ENCODE peak calls at places on chromosomes 11 and 22, in nine cellular contexts. One of them, this sample, is unnamed.

GRCh38 chr11:10674991-10675440 is 18.5 kb downstream of the IRAG1 start:
- DNase-seq in endodermal cell: peak; percentile 59
- DNase-seq in Peyer's patch: no peak
- DNase-seq in psoas muscle: peak; percentile 70
- DNase-seq in upper lobe of left lung: peak; percentile 39
- DNase-seq in IMR-90: no peak
- DNase-seq in brain microvascular endothelial cell: no peak
- DNase-seq in neural progenitor cell: no peak
- DNase-seq in thoracic aorta: peak; percentile 64
- DNase-seq in this sample: no peak

GRCh38 chr11:6402061-6402470 is 11.8 kb downstream of the SMPD1 start:
- DNase-seq in endodermal cell: no peak
- DNase-seq in Peyer's patch: peak; percentile 51
- DNase-seq in psoas muscle: no peak
- DNase-seq in upper lobe of left lung: no peak
- DNase-seq in IMR-90: no peak
- DNase-seq in brain microvascular endothelial cell: no peak
- DNase-seq in neural progenitor cell: no peak
- DNase-seq in thoracic aorta: no peak
- DNase-seq in this sample: no peak

GRCh38 chr22:32044913-32045312 is 1.9 kb downstream of the SLC5A1 start:
- DNase-seq in endodermal cell: no peak
- DNase-seq in Peyer's patch: peak; percentile 78
- DNase-seq in psoas muscle: no peak
- DNase-seq in upper lobe of left lung: no peak
- DNase-seq in IMR-90: no peak
- DNase-seq in brain microvascular endothelial cell: no peak
- DNase-seq in neural progenitor cell: no peak
- DNase-seq in thoracic aorta: no peak
- DNase-seq in this sample: no peak

GRCh38 chr22:36744791-36745190 is 31.1 kb downstream of the IFT27 start:
- DNase-seq in endodermal cell: no peak
- DNase-seq in Peyer's patch: peak; percentile 25
- DNase-seq in psoas muscle: no peak
- DNase-seq in upper lobe of left lung: peak; percentile 6
- DNase-seq in IMR-90: no peak
- DNase-seq in brain microvascular endothelial cell: no peak
- DNase-seq in neural progenitor cell: no peak
- DNase-seq in thoracic aorta: no peak
- DNase-seq in this sample: no peak

GRCh38 chr11:18493310-18493709 is 33.4 kb downstream of the TSG101 start:
- DNase-seq in endodermal cell: no peak
- DNase-seq in Peyer's patch: no peak
- DNase-seq in psoas muscle: no peak
- DNase-seq in upper lobe of left lung: no peak
- DNase-seq in IMR-90: no peak
- DNase-seq in brain microvascular endothelial cell: no peak
- DNase-seq in neural progenitor cell: no peak
- DNase-seq in thoracic aorta: no peak
- DNase-seq in this sample: peak; percentile 43

GRCh38 chr11:11076879-11077278 is 219.0 kb upstream of the ZBED5 start:
- DNase-seq in endodermal cell: no peak
- DNase-seq in Peyer's patch: no peak
- DNase-seq in psoas muscle: no peak
- DNase-seq in upper lobe of left lung: no peak
- DNase-seq in IMR-90: no peak
- DNase-seq in brain microvascular endothelial cell: no peak
- DNase-seq in neural progenitor cell: no peak
- DNase-seq in thoracic aorta: no peak
- DNase-seq in this sample: no peak

GRCh38 chr22:17334054-17334453 is 35.2 kb upstream of the CECR2 start:
- DNase-seq in endodermal cell: no peak
- DNase-seq in Peyer's patch: no peak
- DNase-seq in psoas muscle: no peak
- DNase-seq in upper lobe of left lung: no peak
- DNase-seq in IMR-90: no peak
- DNase-seq in brain microvascular endothelial cell: no peak
- DNase-seq in neural progenitor cell: no peak
- DNase-seq in thoracic aorta: no peak
- DNase-seq in this sample: peak; percentile 4

GRCh38 chr22:41576877-41577276 is 12.8 kb downstream of the PMM1 start:
- DNase-seq in endodermal cell: peak; percentile 94
- DNase-seq in Peyer's patch: peak; percentile 62
- DNase-seq in psoas muscle: peak; percentile 46
- DNase-seq in upper lobe of left lung: peak; percentile 32
- DNase-seq in IMR-90: peak; percentile 52
- DNase-seq in brain microvascular endothelial cell: peak; percentile 41
- DNase-seq in neural progenitor cell: peak; percentile 86
- DNase-seq in thoracic aorta: no peak
- DNase-seq in this sample: peak; percentile 66

GRCh38 chr11:69752890-69753289 is 22.3 kb downstream of the FGF4 start:
- DNase-seq in endodermal cell: peak; percentile 66
- DNase-seq in Peyer's patch: no peak
- DNase-seq in psoas muscle: no peak
- DNase-seq in upper lobe of left lung: no peak
- DNase-seq in IMR-90: no peak
- DNase-seq in brain microvascular endothelial cell: no peak
- DNase-seq in neural progenitor cell: no peak
- DNase-seq in thoracic aorta: no peak
- DNase-seq in this sample: no peak

GRCh38 chr11:12698049-12698448 is 23.8 kb downstream of the TEAD1 start:
- DNase-seq in endodermal cell: peak; percentile 67
- DNase-seq in Peyer's patch: no peak
- DNase-seq in psoas muscle: no peak
- DNase-seq in upper lobe of left lung: no peak
- DNase-seq in IMR-90: no peak
- DNase-seq in brain microvascular endothelial cell: no peak
- DNase-seq in neural progenitor cell: no peak
- DNase-seq in thoracic aorta: no peak
- DNase-seq in this sample: no peak

GRCh38 chr11:75801362-75802021 is 13.5 kb upstream of the UVRAG start:
- DNase-seq in endodermal cell: peak; percentile 21
- DNase-seq in Peyer's patch: no peak
- DNase-seq in psoas muscle: no peak
- DNase-seq in upper lobe of left lung: peak; percentile 74
- DNase-seq in IMR-90: no peak
- DNase-seq in brain microvascular endothelial cell: no peak
- DNase-seq in neural progenitor cell: no peak
- DNase-seq in thoracic aorta: no peak
- DNase-seq in this sample: no peak

GRCh38 chr11:19738124-19738523 is 25.5 kb downstream of the NAV2 start:
- DNase-seq in endodermal cell: no peak
- DNase-seq in Peyer's patch: no peak
- DNase-seq in psoas muscle: no peak
- DNase-seq in upper lobe of left lung: no peak
- DNase-seq in IMR-90: no peak
- DNase-seq in brain microvascular endothelial cell: no peak
- DNase-seq in neural progenitor cell: no peak
- DNase-seq in thoracic aorta: no peak
- DNase-seq in this sample: no peak

GRCh38 chr11:19737575-19737974 is 24.9 kb downstream of the NAV2 start:
- DNase-seq in endodermal cell: no peak
- DNase-seq in Peyer's patch: no peak
- DNase-seq in psoas muscle: no peak
- DNase-seq in upper lobe of left lung: no peak
- DNase-seq in IMR-90: no peak
- DNase-seq in brain microvascular endothelial cell: no peak
- DNase-seq in neural progenitor cell: no peak
- DNase-seq in thoracic aorta: no peak
- DNase-seq in this sample: no peak

GRCh38 chr11:19742595-19743292 is 30.1 kb downstream of the NAV2 start:
- DNase-seq in endodermal cell: peak; percentile 95
- DNase-seq in Peyer's patch: peak; percentile 90
- DNase-seq in psoas muscle: peak; percentile 72
- DNase-seq in upper lobe of left lung: peak; percentile 85
- DNase-seq in IMR-90: peak; percentile 79
- DNase-seq in brain microvascular endothelial cell: peak; percentile 79
- DNase-seq in neural progenitor cell: peak; percentile 83
- DNase-seq in thoracic aorta: no peak
- DNase-seq in this sample: peak; percentile 80

GRCh38 chr11:19740586-19740985 is 27.9 kb downstream of the NAV2 start:
- DNase-seq in endodermal cell: no peak
- DNase-seq in Peyer's patch: no peak
- DNase-seq in psoas muscle: no peak
- DNase-seq in upper lobe of left lung: no peak
- DNase-seq in IMR-90: no peak
- DNase-seq in brain microvascular endothelial cell: no peak
- DNase-seq in neural progenitor cell: no peak
- DNase-seq in thoracic aorta: no peak
- DNase-seq in this sample: no peak

DNA sequence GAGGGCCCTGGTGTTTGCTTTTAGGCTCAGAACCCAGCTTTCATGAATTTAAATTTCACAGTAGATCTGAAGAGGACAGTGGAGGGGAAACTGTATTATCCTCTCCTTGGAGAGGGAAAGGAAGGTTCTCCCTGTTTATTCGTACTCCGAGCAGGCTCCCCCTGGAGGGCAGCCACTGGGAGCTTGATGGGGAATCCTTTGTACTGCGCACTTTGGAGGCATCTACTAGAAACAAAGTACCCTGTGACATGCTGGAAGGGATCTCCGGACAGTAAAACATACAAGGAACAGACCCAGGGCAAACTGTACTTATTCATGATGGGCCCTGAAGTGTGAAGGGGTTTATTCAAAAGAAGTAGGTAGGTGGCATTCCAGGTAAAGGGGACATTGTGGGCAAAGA is 27.2 kb downstream of the NAV2 start:
- DNase-seq in endodermal cell: peak; percentile 78
- DNase-seq in Peyer's patch: no peak
- DNase-seq in psoas muscle: no peak
- DNase-seq in upper lobe of left lung: no peak
- DNase-seq in IMR-90: peak; percentile 13
- DNase-seq in brain microvascular endothelial cell: no peak
- DNase-seq in neural progenitor cell: peak; percentile 66
- DNase-seq in thoracic aorta: no peak
- DNase-seq in this sample: no peak
- TF ChIP-seq CTCF in endodermal cell: peak; percentile 73
- TF ChIP-seq CTCF in Peyer's patch: no peak
- TF ChIP-seq CTCF in psoas muscle: peak; percentile 9
- TF ChIP-seq CTCF in upper lobe of left lung: no peak
- TF ChIP-seq CTCF in IMR-90: peak; percentile 40
- TF ChIP-seq CTCF in brain microvascular endothelial cell: peak; percentile 75
- TF ChIP-seq CTCF in neural progenitor cell: peak; percentile 49
- TF ChIP-seq CTCF in thoracic aorta: no peak
- TF ChIP-seq CTCF in this sample: no peak

GRCh38 chr22:19715286-19715939 is 1.1 kb downstream of the SEPTIN5 start:
- DNase-seq in endodermal cell: no peak
- DNase-seq in Peyer's patch: no peak
- DNase-seq in psoas muscle: peak; percentile 8
- DNase-seq in upper lobe of left lung: no peak
- DNase-seq in IMR-90: no peak
- DNase-seq in brain microvascular endothelial cell: no peak
- DNase-seq in neural progenitor cell: no peak
- DNase-seq in thoracic aorta: no peak
- DNase-seq in this sample: no peak
- H3K4me3 ChIP-seq in endodermal cell: peak overlapping the region; percentile 58
- H3K4me3 ChIP-seq in Peyer's patch: no peak overlapping the region
- H3K4me3 ChIP-seq in psoas muscle: peak overlapping the region; percentile 70
- H3K4me3 ChIP-seq in upper lobe of left lung: no peak overlapping the region
- H3K4me3 ChIP-seq in IMR-90: no peak overlapping the region
- H3K4me3 ChIP-seq in brain microvascular endothelial cell: peak overlapping the region; percentile 55
- H3K4me3 ChIP-seq in neural progenitor cell: no peak overlapping the region
- H3K4me3 ChIP-seq in thoracic aorta: peak overlapping the region; percentile 72
- H3K4me3 ChIP-seq in this sample: peak overlapping the region; percentile 49

GRCh38 chr11:68506908-68507307 is 46.4 kb downstream of the PPP6R3 start:
- DNase-seq in endodermal cell: no peak
- DNase-seq in Peyer's patch: no peak
- DNase-seq in psoas muscle: no peak
- DNase-seq in upper lobe of left lung: no peak
- DNase-seq in IMR-90: no peak
- DNase-seq in brain microvascular endothelial cell: no peak
- DNase-seq in neural progenitor cell: no peak
- DNase-seq in thoracic aorta: no peak
- DNase-seq in this sample: peak; percentile 13
- TF ChIP-seq CTCF in endodermal cell: peak; percentile 35
- TF ChIP-seq CTCF in Peyer's patch: peak; percentile 31
- TF ChIP-seq CTCF in psoas muscle: no peak
- TF ChIP-seq CTCF in upper lobe of left lung: no peak
- TF ChIP-seq CTCF in IMR-90: peak; percentile 2
- TF ChIP-seq CTCF in brain microvascular endothelial cell: peak; percentile 9
- TF ChIP-seq CTCF in neural progenitor cell: no peak
- TF ChIP-seq CTCF in thoracic aorta: no peak
- TF ChIP-seq CTCF in this sample: peak; percentile 24

GRCh38 chr11:107876141-107876540 is 17.6 kb upstream of the SLC35F2 start:
- DNase-seq in endodermal cell: no peak
- DNase-seq in Peyer's patch: no peak
- DNase-seq in psoas muscle: no peak
- DNase-seq in upper lobe of left lung: no peak
- DNase-seq in IMR-90: no peak
- DNase-seq in brain microvascular endothelial cell: no peak
- DNase-seq in neural progenitor cell: no peak
- DNase-seq in thoracic aorta: no peak
- DNase-seq in this sample: no peak
- H3K4me3 ChIP-seq in endodermal cell: no peak overlapping the region
- H3K4me3 ChIP-seq in Peyer's patch: no peak overlapping the region
- H3K4me3 ChIP-seq in psoas muscle: no peak overlapping the region
- H3K4me3 ChIP-seq in upper lobe of left lung: no peak overlapping the region
- H3K4me3 ChIP-seq in IMR-90: no peak overlapping the region
- H3K4me3 ChIP-seq in brain microvascular endothelial cell: no peak overlapping the region
- H3K4me3 ChIP-seq in neural progenitor cell: no peak overlapping the region
- H3K4me3 ChIP-seq in thoracic aorta: no peak overlapping the region
- H3K4me3 ChIP-seq in this sample: no peak overlapping the region

GRCh38 chr22:44988671-44989070 is 21.1 kb downstream of the PHF21B start:
- DNase-seq in endodermal cell: no peak
- DNase-seq in Peyer's patch: no peak
- DNase-seq in psoas muscle: no peak
- DNase-seq in upper lobe of left lung: no peak
- DNase-seq in IMR-90: no peak
- DNase-seq in brain microvascular endothelial cell: no peak
- DNase-seq in neural progenitor cell: no peak
- DNase-seq in thoracic aorta: no peak
- DNase-seq in this sample: no peak
- TF ChIP-seq CTCF in endodermal cell: peak; percentile 55
- TF ChIP-seq CTCF in Peyer's patch: no peak
- TF ChIP-seq CTCF in psoas muscle: no peak
- TF ChIP-seq CTCF in upper lobe of left lung: no peak
- TF ChIP-seq CTCF in IMR-90: no peak
- TF ChIP-seq CTCF in brain microvascular endothelial cell: peak; percentile 18
- TF ChIP-seq CTCF in neural progenitor cell: no peak
- TF ChIP-seq CTCF in thoracic aorta: no peak
- TF ChIP-seq CTCF in this sample: no peak